ENCODE peak calls at places on chromosome 5, in seven cellular contexts. D, H, L, O, C, N and V are unnamed samples.

GRCh38 chr5:41403846-41404245 is 106.6 kb downstream of the PLCXD3 start:
- DNase-seq in D (no peak), H (no peak), L (no peak), O (no peak), C (no peak), N (no peak), V (no peak)

GRCh38 chr5:52989025-52989780 is at the start of gene ITGA2:
- DNase-seq in D (peak), H (peak), L (peak), O (peak), C (no peak), N (peak), V (peak)

GRCh38 chr5:87147441-87147840 is 120.2 kb upstream of the RASA1 start:
- DNase-seq in D (no peak), H (peak), L (no peak), O (no peak), C (no peak), N (no peak), V (no peak)

GRCh38 chr5:151772029-151772867 is 494 bp downstream of the G3BP1 start:
- DNase-seq in D (peak), H (peak), L (peak), O (peak), C (no peak), N (peak), V (peak)

GRCh38 chr5:94243612-94244011 is 374.8 kb downstream of the KIAA0825 start:
- DNase-seq in D (no peak), H (peak), L (no peak), O (no peak), C (no peak), N (peak), V (no peak)

GRCh38 chr5:110045153-110045552 is 355.4 kb downstream of the MAN2A1 start:
- DNase-seq in D (no peak), H (no peak), L (no peak), O (no peak), C (no peak), N (peak), V (no peak)

GRCh38 chr5:16464664-16465543 is 696 bp downstream of the ZNF622 start:
- DNase-seq in D (no peak), H (no peak), L (no peak), O (no peak), C (no peak), N (no peak), V (peak)

GRCh38 chr5:72611111-72611724 is 104.0 kb upstream of the ZNF366 start:
- DNase-seq in D (peak), H (peak), L (peak), O (peak), C (peak), N (peak), V (peak)

GRCh38 chr5:126777257-126777973 is 479 bp downstream of the LMNB1 start:
- DNase-seq in D (peak), H (peak), L (peak), O (no peak), C (no peak), N (peak), V (peak)

GRCh38 chr5:90983148-90983547 is 400.0 kb downstream of the ARRDC3 start:
- DNase-seq in D (no peak), H (peak), L (no peak), O (no peak), C (no peak), N (peak), V (no peak)

GRCh38 chr5:138706655-138707480 is 46.4 kb upstream of the CTNNA1 start:
- DNase-seq in D (no peak), H (peak), L (no peak), O (no peak), C (no peak), N (peak), V (peak)

GRCh38 chr5:143646961-143647360 is 165.0 kb upstream of the HMHB1 start:
- DNase-seq in D (no peak), H (no peak), L (no peak), O (no peak), C (no peak), N (no peak), V (no peak)

GRCh38 chr5:68499952-68500351 is 284.4 kb downstream of the PIK3R1 start:
- DNase-seq in D (no peak), H (peak), L (no peak), O (no peak), C (no peak), N (no peak), V (no peak)

GRCh38 chr5:74256947-74257573 is 383.5 kb downstream of the ENC1 start:
- DNase-seq in D (no peak), H (no peak), L (no peak), O (no peak), C (no peak), N (no peak), V (no peak)

GRCh38 chr5:173802670-173803165 is 85.4 kb upstream of the CPEB4 start:
- DNase-seq in D (no peak), H (peak), L (no peak), O (no peak), C (no peak), N (peak), V (no peak)

GRCh38 chr5:1322955-1323802 is 21.7 kb downstream of the CLPTM1L start:
- DNase-seq in D (no peak), H (no peak), L (no peak), O (no peak), C (no peak), N (no peak), V (no peak)

GRCh38 chr5:90136952-90137528 is 272.5 kb downstream of the CETN3 start:
- DNase-seq in D (no peak), H (no peak), L (no peak), O (no peak), C (no peak), N (no peak), V (no peak)

GRCh38 chr5:138177936-138178515 is 404 bp downstream of the BRD8 start:
- DNase-seq in D (peak), H (peak), L (peak), O (peak), C (no peak), N (peak), V (peak)

GRCh38 chr5:119166026-119166425 is 95.1 kb downstream of the DMXL1 start:
- DNase-seq in D (no peak), H (peak), L (no peak), O (no peak), C (no peak), N (no peak), V (no peak)

GRCh38 chr5:112917453-112918005 is 4.5 kb downstream of the REEP5 start:
- DNase-seq in D (no peak), H (peak), L (peak), O (no peak), C (no peak), N (no peak), V (no peak)

GRCh38 chr5:132444841-132445639 is 45.5 kb downstream of the IRF1 start:
- DNase-seq in D (no peak), H (no peak), L (no peak), O (no peak), C (no peak), N (no peak), V (no peak)

GRCh38 chr5:142109356-142110045 is 922 bp downstream of the NDFIP1 start:
- DNase-seq in D (no peak), H (peak), L (no peak), O (peak), C (no peak), N (peak), V (peak)

GRCh38 chr5:135881244-135881643 is 14.4 kb downstream of the IL9 start:
- DNase-seq in D (no peak), H (no peak), L (no peak), O (no peak), C (no peak), N (no peak), V (peak)

GRCh38 chr5:57805732-57806131 is 323.1 kb upstream of the ACTBL2 start:
- DNase-seq in D (no peak), H (no peak), L (no peak), O (no peak), C (no peak), N (peak), V (no peak)

GRCh38 chr5:7776442-7776841 is 74.5 kb downstream of the CFAP90 start:
- DNase-seq in D (no peak), H (no peak), L (no peak), O (no peak), C (no peak), N (no peak), V (no peak)

GRCh38 chr5:83148370-83148769 is 71.0 kb downstream of the XRCC4 start:
- DNase-seq in D (no peak), H (no peak), L (no peak), O (no peak), C (no peak), N (no peak), V (no peak)

GRCh38 chr5:125412051-125412560 is 665.7 kb upstream of the ZNF608 start:
- DNase-seq in D (no peak), H (peak), L (no peak), O (peak), C (no peak), N (no peak), V (peak)

GRCh38 chr5:179795049-179795862 is 1.5 kb downstream of the LTC4S start:
- DNase-seq in D (no peak), H (peak), L (no peak), O (peak), C (no peak), N (no peak), V (peak)

GRCh38 chr5:107615173-107615856 is 55.4 kb downstream of the EFNA5 start:
- DNase-seq in D (no peak), H (no peak), L (no peak), O (no peak), C (no peak), N (no peak), V (no peak)

GRCh38 chr5:178350361-178351220 is 118.0 kb upstream of the PHYKPL start:
- DNase-seq in D (no peak), H (peak), L (no peak), O (no peak), C (no peak), N (no peak), V (no peak)

GRCh38 chr5:174424219-174425053 is 299.9 kb upstream of the MSX2 start:
- DNase-seq in D (no peak), H (no peak), L (no peak), O (no peak), C (no peak), N (no peak), V (peak)

GRCh38 chr5:126492939-126493338 is 69.7 kb downstream of the GRAMD2B start:
- DNase-seq in D (no peak), H (peak), L (no peak), O (no peak), C (no peak), N (no peak), V (no peak)

GRCh38 chr5:33299621-33300208 is 141.1 kb upstream of the TARS1 start:
- DNase-seq in D (no peak), H (peak), L (peak), O (peak), C (no peak), N (peak), V (peak)